ENCODE peak calls at places on chromosomes 12 and 14, in ten cellular contexts. P, J, B, Q, L, W, M, O, Z and S are unnamed samples.

GRCh38 chr12:47082963-47083621 is 3.3 kb upstream of the AMIGO2 start:
- DNase-seq in P (no peak), J (peak), B (no peak), Q (peak), L (no peak), W (peak), M (no peak), O (no peak), Z (no peak), S (no peak)

GRCh38 chr12:288687-289086 is 26.1 kb upstream of the SLC6A13 start:
- DNase-seq in P (no peak), J (no peak), B (peak), Q (peak), L (no peak), W (peak), M (no peak), O (no peak), Z (no peak), S (no peak)

GRCh38 chr12:15629761-15630160 is 159.4 kb downstream of the EPS8 start:
- DNase-seq in P (no peak), J (peak), B (no peak), Q (peak), L (no peak), W (peak), M (no peak), O (no peak), Z (no peak), S (no peak)

GRCh38 chr12:40921563-40922163 is 229.4 kb downstream of the CNTN1 start:
- DNase-seq in P (no peak), J (no peak), B (no peak), Q (peak), L (peak), W (peak), M (no peak), O (peak), Z (no peak), S (no peak)

GRCh38 chr12:59250766-59251165 is 330.5 kb upstream of the LRIG3 start:
- DNase-seq in P (no peak), J (no peak), B (no peak), Q (no peak), L (no peak), W (no peak), M (peak), O (no peak), Z (no peak), S (no peak)

GRCh38 chr14:24329736-24330135 is 5.1 kb downstream of the ADCY4 start:
- DNase-seq in P (peak), J (no peak), B (no peak), Q (no peak), L (no peak), W (no peak), M (no peak), O (no peak), Z (peak), S (no peak)

GRCh38 chr14:59020382-59020781 is 168.1 kb upstream of the DAAM1 start:
- DNase-seq in P (no peak), J (no peak), B (no peak), Q (peak), L (peak), W (peak), M (no peak), O (no peak), Z (no peak), S (no peak)

GRCh38 chr12:111993290-111994150 is 19.4 kb downstream of the TMEM116 start:
- DNase-seq in P (no peak), J (no peak), B (no peak), Q (no peak), L (peak), W (no peak), M (no peak), O (no peak), Z (no peak), S (no peak)

GRCh38 chr12:29710104-29710503 is 73.6 kb downstream of the TMTC1 start:
- DNase-seq in P (no peak), J (no peak), B (peak), Q (peak), L (peak), W (peak), M (peak), O (no peak), Z (no peak), S (no peak)